ENCODE peak calls at places on chromosome 3, in four cellular contexts. G is suprapubic skin, K is A549, Y is tibial nerve. E is an unnamed sample. For H3K4me1, the result is how much of the 10 kb centered on the place peaks cover.

GRCh38 chr3:197592361-197593045 is 36.7 kb upstream of the BDH1 start:
- DNase-seq in K (no peak), G (no peak), Y (no peak), E (no peak)

GRCh38 chr3:168997488-168997887 is 666.0 kb downstream of the MECOM start:
- DNase-seq in G (no peak), Y (no peak), K (no peak), E (no peak)

GRCh38 chr3:176349706-176350105 is 847.6 kb downstream of the TBL1XR1 start:
- DNase-seq in G (no peak), K (no peak), Y (no peak), E (no peak)

GRCh38 chr3:185353823-185354614 is 8.9 kb upstream of the MAP3K13 start:
- DNase-seq in G (no peak), K (peak), Y (peak), E (peak)

GRCh38 chr3:23763040-23763477 is 42.7 kb upstream of the UBE2E1 start:
- DNase-seq in K (no peak), Y (no peak), G (no peak), E (no peak)

GRCh38 chr3:14412831-14413380 is 10.5 kb downstream of the SLC6A6 start:
- DNase-seq in G (no peak), Y (no peak), K (no peak), E (no peak)

GRCh38 chr3:134483195-134483890 is 2.4 kb downstream of the ANAPC13 start:
- DNase-seq in K (no peak), Y (no peak), G (no peak), E (no peak)

GRCh38 chr3:123547881-123548534 is 36.8 kb downstream of the HACD2 start:
- DNase-seq in K (no peak), G (no peak), Y (no peak), E (peak)

GRCh38 chr3:115943579-115943978 is 320.3 kb downstream of the GAP43 start:
- DNase-seq in Y (no peak), G (no peak), K (no peak), E (no peak)

GRCh38 chr3:187066228-187066995 is 72.9 kb downstream of the RPL39L start:
- DNase-seq in K (peak), G (no peak), Y (no peak), E (no peak)

GRCh38 chr3:16441306-16441898 is 72.1 kb downstream of the RFTN1 start:
- DNase-seq in Y (no peak), K (no peak), G (no peak), E (no peak)

GRCh38 chr3:44184319-44184953 is 57.2 kb upstream of the TOPAZ1 start:
- DNase-seq in K (no peak), G (no peak), Y (no peak), E (no peak)

GRCh38 chr3:189664311-189664710 is 33.1 kb downstream of the TP63 start:
- DNase-seq in K (peak), Y (peak), G (no peak), E (no peak)

GRCh38 chr3:51968883-51969674 is 1.8 kb upstream of the PCBP4 start:
- DNase-seq in Y (no peak), G (no peak), K (no peak), E (no peak)

GRCh38 chr3:186882125-186882524 is 39.6 kb downstream of the ADIPOQ start:
- DNase-seq in K (no peak), G (no peak), Y (no peak), E (no peak)

GRCh38 chr3:50179710-50180109 is 11.7 kb upstream of the GNAT1 start:
- DNase-seq in G (no peak), K (no peak), Y (no peak), E (no peak)

GRCh38 chr3:13655074-13655913 is 106.4 kb downstream of the FBLN2 start:
- DNase-seq in G (no peak), Y (no peak), K (peak), E (no peak)

GRCh38 chr3:184953396-184953795 is 141.4 kb downstream of the VPS8 start:
- DNase-seq in Y (no peak), K (no peak), G (no peak), E (no peak)

GRCh38 chr3:97815149-97815917 is 6.5 kb upstream of the CRYBG3 start:
- DNase-seq in Y (no peak), K (no peak), G (no peak), E (no peak)

GRCh38 chr3:37766220-37766605 is 95.5 kb upstream of the CTDSPL start:
- DNase-seq in K (no peak), Y (no peak), G (no peak), E (no peak)

GRCh38 chr3:175163686-175164085 is 304.6 kb downstream of the NAALADL2 start:
- DNase-seq in G (no peak), Y (no peak), K (no peak), E (no peak)

DNA sequence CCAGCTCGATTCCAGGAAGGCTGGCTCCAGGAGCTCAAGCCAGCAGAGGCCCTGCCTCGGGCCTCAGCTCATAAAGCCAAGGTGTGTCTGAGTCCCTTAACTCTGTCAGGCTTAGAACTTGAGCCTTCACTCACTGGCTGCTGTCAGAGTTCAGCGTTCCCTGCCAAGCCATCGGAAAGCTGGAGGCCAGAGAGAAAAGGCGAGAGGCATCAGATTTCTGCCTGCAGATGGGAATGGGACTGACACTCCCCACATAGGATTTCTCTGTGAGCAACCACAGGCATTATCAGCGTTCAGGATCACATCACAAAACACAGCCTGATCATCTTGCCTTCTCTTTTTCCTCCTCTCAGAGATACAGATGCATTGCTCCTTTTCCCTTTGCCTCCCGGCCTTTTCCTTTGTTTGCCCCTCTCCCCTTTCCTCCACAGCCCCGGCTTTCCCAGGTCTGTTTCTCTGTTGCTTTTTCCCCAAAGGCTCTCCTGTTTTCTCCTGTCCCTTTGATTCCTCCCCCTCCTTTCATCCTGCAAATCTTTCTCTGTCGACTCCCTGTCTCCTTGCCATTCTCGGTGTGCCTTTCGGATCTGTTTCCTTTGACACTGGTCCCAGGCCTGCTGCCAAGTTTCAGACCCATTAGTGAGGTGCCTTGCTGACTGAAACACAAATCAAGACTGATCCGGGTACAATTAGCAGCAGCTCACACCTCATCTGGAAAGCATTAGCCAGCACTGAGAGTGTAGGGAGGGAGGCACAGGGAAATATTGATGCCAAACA is 44.5 kb upstream of the BOC start:
- DNase-seq in Y (peak), G (peak), K (no peak), E (peak)
- TF ChIP-seq EP300 in Y (no peak), G (no peak), K (no peak), E (no peak)

GRCh38 chr3:4752201-4753072 is 226.8 kb upstream of the BHLHE40 start:
- DNase-seq in Y (no peak), K (peak), G (no peak), E (no peak)

GRCh38 chr3:4753073-4753691 is 226.1 kb upstream of the BHLHE40 start:
- DNase-seq in G (no peak), Y (no peak), K (no peak), E (no peak)

GRCh38 chr3:4750306-4751056 is 228.8 kb upstream of the BHLHE40 start:
- DNase-seq in G (no peak), Y (no peak), K (no peak), E (peak)

GRCh38 chr3:4749567-4750002 is 229.7 kb upstream of the BHLHE40 start:
- DNase-seq in K (no peak), G (no peak), Y (no peak), E (no peak)

DNA sequence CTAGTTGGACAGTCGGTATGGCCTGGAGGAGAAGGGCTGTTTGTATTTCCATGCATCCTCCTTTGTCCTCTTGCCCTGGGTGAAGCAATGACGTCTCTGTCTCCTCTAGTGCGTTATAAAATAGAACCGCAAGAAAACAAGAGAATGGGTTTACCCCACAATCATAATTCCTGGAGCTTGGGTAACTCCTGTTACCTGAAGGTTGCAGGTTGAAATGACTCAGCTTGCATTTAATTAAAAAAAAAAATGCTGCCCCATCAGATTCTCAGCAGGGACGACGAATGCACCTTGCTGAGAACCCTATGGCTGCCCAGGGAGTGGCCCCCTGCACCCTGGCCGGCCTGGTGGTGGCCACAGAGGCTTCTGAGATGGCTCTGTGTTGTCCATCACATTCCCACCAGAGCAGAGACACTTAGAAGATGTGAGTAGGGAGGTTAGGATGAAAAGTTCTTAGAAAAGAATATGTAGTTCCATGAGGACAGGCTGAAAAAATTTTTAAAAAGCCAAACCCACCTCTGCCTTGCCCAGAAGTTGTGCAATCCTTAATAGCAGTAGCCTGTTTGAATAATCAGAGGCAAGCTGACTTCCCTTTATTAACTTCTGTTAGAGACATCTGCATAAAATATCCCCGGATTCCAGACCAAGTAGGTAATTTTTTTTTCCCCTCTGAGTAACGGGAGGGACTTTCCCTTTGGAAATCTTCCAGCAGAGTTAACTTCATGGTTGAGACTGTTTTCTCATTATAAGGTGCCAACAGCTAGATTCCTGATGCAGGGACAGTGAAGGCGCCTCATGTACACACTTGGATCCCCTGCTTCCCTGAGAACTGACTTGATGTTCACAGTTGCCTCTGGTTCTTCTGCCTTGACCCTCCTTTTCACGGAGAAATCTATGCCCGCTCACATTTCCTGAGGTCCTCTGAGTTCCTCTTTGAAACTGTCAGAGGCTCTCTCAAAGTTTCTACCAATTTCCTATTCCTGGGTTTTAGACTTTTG is 227.9 kb upstream of the BHLHE40 start:
- DNase-seq in K (peak), G (no peak), Y (no peak), E (no peak)
- H3K4me1 ChIP-seq in K (under half), G (under half), Y (under half), E (under half)

DNA sequence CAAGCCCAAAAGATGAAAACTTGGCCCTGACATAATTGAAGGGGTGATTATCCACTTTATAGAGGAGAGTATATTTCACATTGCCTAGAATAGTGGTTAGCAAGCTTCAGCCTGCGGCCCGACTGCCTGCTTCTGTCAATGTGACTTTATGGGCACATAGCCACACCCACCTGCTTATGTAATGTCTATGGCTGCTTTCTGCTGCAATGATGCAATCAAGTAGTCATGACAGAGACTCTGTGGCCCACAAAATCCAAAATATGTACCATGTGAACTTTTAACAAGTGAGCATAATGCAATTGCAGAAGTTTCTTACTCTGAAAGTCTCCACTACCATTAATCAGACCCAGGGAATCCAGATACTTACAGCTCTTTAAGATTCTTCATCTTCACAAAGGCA is 103.1 kb downstream of the LRIG1 start:
- DNase-seq in K (no peak), G (no peak), Y (no peak), E (peak)
- TF ChIP-seq EP300 in K (no peak), G (no peak), Y (no peak), E (peak)

GRCh38 chr3:152971880-152972279 is 136.9 kb downstream of the P2RY1 start:
- DNase-seq in Y (no peak), K (peak), G (no peak), E (no peak)
- H3K4me1 ChIP-seq in Y (under half), K (half or more), G (under half), E (under half)

GRCh38 chr3:117843356-117843755 is 1133.8 kb downstream of the TUSC7 start:
- DNase-seq in K (no peak), G (no peak), Y (no peak), E (no peak)
- TF ChIP-seq EP300 in K (no peak), G (no peak), Y (no peak), E (no peak)

GRCh38 chr3:46925585-46925934 is 48.0 kb downstream of the PTH1R start:
- DNase-seq in Y (no peak), K (no peak), G (no peak), E (peak)

GRCh38 chr3:46926447-46926846 is 48.9 kb downstream of the PTH1R start:
- DNase-seq in G (no peak), K (no peak), Y (no peak), E (peak)

GRCh38 chr3:46923559-46924350 is 46.2 kb downstream of the PTH1R start:
- DNase-seq in K (peak), G (no peak), Y (no peak), E (peak)

GRCh38 chr3:46926039-46926438 is 48.5 kb downstream of the PTH1R start:
- DNase-seq in G (no peak), Y (no peak), K (peak), E (peak)

GRCh38 chr3:46924921-46925584 is 47.5 kb downstream of the PTH1R start:
- DNase-seq in G (no peak), Y (no peak), K (no peak), E (peak)
- H3K4me1 ChIP-seq in G (under half), Y (half or more), K (under half), E (under half)

GRCh38 chr3:62951037-62951613 is 75.9 kb upstream of the CADPS start:
- DNase-seq in Y (no peak), K (no peak), G (no peak), E (no peak)

GRCh38 chr3:62961874-62962556 is 86.8 kb upstream of the CADPS start:
- DNase-seq in Y (no peak), G (no peak), K (no peak), E (no peak)

GRCh38 chr3:62955126-62955525 is 79.9 kb upstream of the CADPS start:
- DNase-seq in K (no peak), G (no peak), Y (no peak), E (no peak)

GRCh38 chr3:62954579-62954978 is 79.4 kb upstream of the CADPS start:
- DNase-seq in G (no peak), Y (no peak), K (no peak), E (no peak)

GRCh38 chr3:62956411-62956810 is 81.2 kb upstream of the CADPS start:
- DNase-seq in K (no peak), Y (no peak), G (no peak), E (no peak)
- TF ChIP-seq EP300 in K (no peak), Y (no peak), G (no peak), E (no peak)

GRCh38 chr3:111924283-111924682 is 54.5 kb upstream of the ABHD10 start:
- DNase-seq in G (no peak), K (no peak), Y (no peak), E (peak)

GRCh38 chr3:111932962-111933361 is 45.9 kb upstream of the ABHD10 start:
- DNase-seq in K (no peak), G (no peak), Y (no peak), E (no peak)

GRCh38 chr3:111929484-111929883 is 49.3 kb upstream of the ABHD10 start:
- DNase-seq in K (no peak), G (no peak), Y (no peak), E (no peak)

GRCh38 chr3:111926266-111926676 is 52.6 kb upstream of the ABHD10 start:
- DNase-seq in K (no peak), G (no peak), Y (no peak), E (no peak)

GRCh38 chr3:111928613-111929012 is 50.2 kb upstream of the ABHD10 start:
- DNase-seq in G (no peak), K (no peak), Y (no peak), E (no peak)
- H3K4me1 ChIP-seq in G (under half), K (under half), Y (under half), E (under half)

GRCh38 chr3:6540981-6541380 is 319.9 kb upstream of the GRM7 start:
- DNase-seq in Y (no peak), G (no peak), K (no peak), E (no peak)
- TF ChIP-seq EP300 in Y (no peak), G (no peak), K (no peak), E (no peak)

E was measured in sigmoid colon.